ENCODE peak calls at places on chromosome 5, in five cellular contexts. One of them, this sample, is unnamed.

GRCh38 chr5:59496524-59497134 is 396.9 kb downstream of the PDE4D start:
- DNase-seq in trophoblast cell: peak
- DNase-seq in H9: peak
- DNase-seq in mesenchymal stem cell: no peak
- DNase-seq in H1: no peak
- DNase-seq in this sample: no peak

GRCh38 chr5:850511-851006 is at the start of gene ZDHHC11:
- DNase-seq in trophoblast cell: peak
- DNase-seq in H9: peak
- DNase-seq in mesenchymal stem cell: no peak
- DNase-seq in H1: no peak
- DNase-seq in this sample: no peak

GRCh38 chr5:55159763-55160492 is at the start of gene GPX8:
- DNase-seq in trophoblast cell: peak
- DNase-seq in H9: peak
- DNase-seq in mesenchymal stem cell: peak
- DNase-seq in H1: no peak
- DNase-seq in this sample: peak

GRCh38 chr5:173855162-173855994 is 32.8 kb upstream of the CPEB4 start:
- DNase-seq in trophoblast cell: no peak
- DNase-seq in H9: no peak
- DNase-seq in mesenchymal stem cell: no peak
- DNase-seq in H1: no peak
- DNase-seq in this sample: no peak

GRCh38 chr5:175223336-175223735 is 220.6 kb downstream of the DRD1 start:
- DNase-seq in trophoblast cell: no peak
- DNase-seq in H9: no peak
- DNase-seq in mesenchymal stem cell: no peak
- DNase-seq in H1: no peak
- DNase-seq in this sample: no peak

GRCh38 chr5:138745268-138745667 is 8.0 kb upstream of the CTNNA1 start:
- DNase-seq in trophoblast cell: peak
- DNase-seq in H9: no peak
- DNase-seq in mesenchymal stem cell: no peak
- DNase-seq in H1: no peak
- DNase-seq in this sample: no peak

GRCh38 chr5:41415242-41415641 is 95.2 kb downstream of the PLCXD3 start:
- DNase-seq in trophoblast cell: no peak
- DNase-seq in H9: no peak
- DNase-seq in mesenchymal stem cell: no peak
- DNase-seq in H1: no peak
- DNase-seq in this sample: no peak

GRCh38 chr5:119131530-119132313 is 60.8 kb downstream of the DMXL1 start:
- DNase-seq in trophoblast cell: no peak
- DNase-seq in H9: no peak
- DNase-seq in mesenchymal stem cell: no peak
- DNase-seq in H1: no peak
- DNase-seq in this sample: no peak

GRCh38 chr5:151684690-151685361 is 1.9 kb downstream of the SPARC start:
- DNase-seq in trophoblast cell: peak
- DNase-seq in H9: peak
- DNase-seq in mesenchymal stem cell: peak
- DNase-seq in H1: peak
- DNase-seq in this sample: peak

GRCh38 chr5:32805966-32806626 is 95.0 kb downstream of the NPR3 start:
- DNase-seq in trophoblast cell: peak
- DNase-seq in H9: no peak
- DNase-seq in mesenchymal stem cell: peak
- DNase-seq in H1: no peak
- DNase-seq in this sample: no peak

GRCh38 chr5:132190161-132190817 is 37.4 kb downstream of the P4HA2 start:
- DNase-seq in trophoblast cell: no peak
- DNase-seq in H9: peak
- DNase-seq in mesenchymal stem cell: peak
- DNase-seq in H1: no peak
- DNase-seq in this sample: peak

GRCh38 chr5:128498844-128499455 is 39.1 kb downstream of the FBN2 start:
- DNase-seq in trophoblast cell: peak
- DNase-seq in H9: no peak
- DNase-seq in mesenchymal stem cell: peak
- DNase-seq in H1: no peak
- DNase-seq in this sample: no peak

GRCh38 chr5:10400834-10401233 is 40.8 kb upstream of the ROPN1L start:
- DNase-seq in trophoblast cell: no peak
- DNase-seq in H9: no peak
- DNase-seq in mesenchymal stem cell: peak
- DNase-seq in H1: no peak
- DNase-seq in this sample: no peak

GRCh38 chr5:132103380-132103951 is 29.9 kb downstream of the CSF2 start:
- DNase-seq in trophoblast cell: peak
- DNase-seq in H9: no peak
- DNase-seq in mesenchymal stem cell: peak
- DNase-seq in H1: no peak
- DNase-seq in this sample: no peak

GRCh38 chr5:151420127-151420526 is 27.3 kb upstream of the SLC36A1 start:
- DNase-seq in trophoblast cell: no peak
- DNase-seq in H9: no peak
- DNase-seq in mesenchymal stem cell: no peak
- DNase-seq in H1: no peak
- DNase-seq in this sample: no peak

GRCh38 chr5:151800527-151800926 is 28.8 kb downstream of the G3BP1 start:
- DNase-seq in trophoblast cell: no peak
- DNase-seq in H9: no peak
- DNase-seq in mesenchymal stem cell: peak
- DNase-seq in H1: no peak
- DNase-seq in this sample: no peak

GRCh38 chr5:108900668-108901067 is 153.0 kb downstream of the FER start:
- DNase-seq in trophoblast cell: no peak
- DNase-seq in H9: no peak
- DNase-seq in mesenchymal stem cell: peak
- DNase-seq in H1: no peak
- DNase-seq in this sample: no peak
- H2BK12ac ChIP-seq in trophoblast cell: no peak
- H2BK12ac ChIP-seq in H9: no peak
- H2BK12ac ChIP-seq in mesenchymal stem cell: no peak
- H2BK12ac ChIP-seq in H1: no peak
- H2BK12ac ChIP-seq in this sample: no peak

DNA sequence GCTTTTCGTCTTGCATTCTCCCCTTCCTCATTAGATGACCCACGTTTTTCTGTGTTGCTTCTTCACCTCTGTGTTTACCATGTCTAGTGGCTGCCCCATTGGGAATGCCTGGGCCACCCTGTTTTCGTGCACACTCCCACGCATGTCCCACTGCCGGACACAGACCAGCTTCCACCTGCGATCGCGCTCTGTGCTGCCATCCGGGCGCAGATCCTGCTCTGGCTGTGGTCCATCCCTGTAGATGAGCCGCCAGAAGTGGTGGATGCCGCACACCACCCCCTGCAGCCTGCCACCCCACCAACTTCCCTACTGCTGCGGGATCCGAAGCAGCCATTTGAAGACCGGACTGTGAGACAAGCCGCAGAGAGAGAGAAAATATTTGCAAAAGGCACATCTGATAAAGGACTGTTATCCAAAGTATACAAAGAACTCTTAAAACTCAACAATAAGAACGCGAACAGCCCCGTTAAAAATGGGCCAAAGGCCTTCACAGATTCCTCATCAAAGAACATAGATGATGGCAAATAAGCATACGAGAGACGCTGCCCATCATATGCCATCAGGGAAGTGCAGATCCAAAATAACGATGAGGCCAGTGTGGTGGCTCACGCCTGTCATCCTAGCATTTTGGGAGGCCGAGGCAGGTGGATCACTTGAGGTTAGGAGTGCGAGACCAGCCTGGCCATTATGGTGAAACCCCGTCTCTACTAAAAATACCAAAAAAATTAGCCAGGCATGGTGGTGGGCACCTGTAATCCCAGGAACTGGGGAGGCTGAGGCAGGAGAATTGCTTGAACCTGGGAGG is 163.7 kb downstream of the COL23A1 start:
- DNase-seq in trophoblast cell: no peak
- DNase-seq in H9: no peak
- DNase-seq in mesenchymal stem cell: no peak
- DNase-seq in H1: no peak
- DNase-seq in this sample: no peak
- H2BK12ac ChIP-seq in trophoblast cell: no peak
- H2BK12ac ChIP-seq in H9: no peak
- H2BK12ac ChIP-seq in mesenchymal stem cell: no peak
- H2BK12ac ChIP-seq in H1: peak
- H2BK12ac ChIP-seq in this sample: no peak

GRCh38 chr5:140270008-140270407 is 32.9 kb downstream of the PFDN1 start:
- DNase-seq in trophoblast cell: no peak
- DNase-seq in H9: no peak
- DNase-seq in mesenchymal stem cell: no peak
- DNase-seq in H1: no peak
- DNase-seq in this sample: no peak
- H2BK12ac ChIP-seq in trophoblast cell: no peak
- H2BK12ac ChIP-seq in H9: no peak
- H2BK12ac ChIP-seq in mesenchymal stem cell: no peak
- H2BK12ac ChIP-seq in H1: no peak
- H2BK12ac ChIP-seq in this sample: no peak

DNA sequence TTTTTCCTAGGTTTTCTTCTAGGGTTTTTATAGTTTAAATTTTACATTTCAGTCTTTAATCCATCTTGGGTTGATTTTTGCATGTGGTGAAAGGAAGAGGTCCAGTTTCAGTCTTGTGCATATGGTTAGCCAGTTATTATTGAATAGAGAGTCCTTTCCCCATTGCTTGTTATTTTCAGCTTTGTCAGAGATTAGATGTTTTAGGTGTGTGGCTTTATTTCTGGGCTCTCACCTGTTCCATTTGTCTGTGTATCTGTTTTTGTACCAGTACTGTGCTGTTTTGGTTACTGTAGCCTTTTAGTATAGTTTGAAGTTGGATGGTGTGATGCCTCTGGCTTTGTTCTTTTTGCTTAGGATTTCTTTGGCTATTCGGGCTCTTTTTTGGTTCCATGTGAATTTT is 25.8 kb downstream of the NIPBL start:
- DNase-seq in trophoblast cell: no peak
- DNase-seq in H9: no peak
- DNase-seq in mesenchymal stem cell: no peak
- DNase-seq in H1: no peak
- DNase-seq in this sample: no peak
- H2BK12ac ChIP-seq in trophoblast cell: no peak
- H2BK12ac ChIP-seq in H9: no peak
- H2BK12ac ChIP-seq in mesenchymal stem cell: no peak
- H2BK12ac ChIP-seq in H1: no peak
- H2BK12ac ChIP-seq in this sample: no peak

DNA sequence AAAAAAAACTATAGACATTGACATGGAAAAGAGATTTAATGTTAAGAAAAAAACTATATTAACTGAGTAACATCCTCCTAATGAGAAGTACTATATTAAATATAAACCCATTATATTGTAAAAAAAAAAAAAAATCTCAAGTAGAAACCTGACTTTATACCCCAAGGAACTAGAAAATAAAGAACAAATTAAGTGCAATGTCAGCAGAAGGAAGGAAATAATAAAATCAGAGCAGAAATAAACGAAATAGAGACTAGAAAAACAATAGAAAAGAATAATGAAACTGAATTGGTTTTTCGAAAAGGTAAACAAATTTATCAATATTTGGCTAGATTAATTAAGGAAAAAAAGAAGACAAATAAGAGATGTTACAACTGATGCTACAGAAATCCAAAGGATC is 329.1 kb upstream of the ZNF608 start:
- DNase-seq in trophoblast cell: no peak
- DNase-seq in H9: no peak
- DNase-seq in mesenchymal stem cell: no peak
- DNase-seq in H1: no peak
- DNase-seq in this sample: no peak
- H2BK12ac ChIP-seq in trophoblast cell: no peak
- H2BK12ac ChIP-seq in H9: no peak
- H2BK12ac ChIP-seq in mesenchymal stem cell: no peak
- H2BK12ac ChIP-seq in H1: no peak
- H2BK12ac ChIP-seq in this sample: no peak

GRCh38 chr5:3778000-3778570 is 182.5 kb downstream of the IRX1 start:
- DNase-seq in trophoblast cell: no peak
- DNase-seq in H9: no peak
- DNase-seq in mesenchymal stem cell: no peak
- DNase-seq in H1: no peak
- DNase-seq in this sample: no peak

GRCh38 chr5:3780907-3781306 is 185.3 kb downstream of the IRX1 start:
- DNase-seq in trophoblast cell: no peak
- DNase-seq in H9: no peak
- DNase-seq in mesenchymal stem cell: no peak
- DNase-seq in H1: no peak
- DNase-seq in this sample: no peak

GRCh38 chr5:3784854-3785253 is 189.2 kb downstream of the IRX1 start:
- DNase-seq in trophoblast cell: no peak
- DNase-seq in H9: no peak
- DNase-seq in mesenchymal stem cell: no peak
- DNase-seq in H1: no peak
- DNase-seq in this sample: no peak

GRCh38 chr5:3778945-3779344 is 183.3 kb downstream of the IRX1 start:
- DNase-seq in trophoblast cell: no peak
- DNase-seq in H9: no peak
- DNase-seq in mesenchymal stem cell: no peak
- DNase-seq in H1: no peak
- DNase-seq in this sample: no peak

DNA sequence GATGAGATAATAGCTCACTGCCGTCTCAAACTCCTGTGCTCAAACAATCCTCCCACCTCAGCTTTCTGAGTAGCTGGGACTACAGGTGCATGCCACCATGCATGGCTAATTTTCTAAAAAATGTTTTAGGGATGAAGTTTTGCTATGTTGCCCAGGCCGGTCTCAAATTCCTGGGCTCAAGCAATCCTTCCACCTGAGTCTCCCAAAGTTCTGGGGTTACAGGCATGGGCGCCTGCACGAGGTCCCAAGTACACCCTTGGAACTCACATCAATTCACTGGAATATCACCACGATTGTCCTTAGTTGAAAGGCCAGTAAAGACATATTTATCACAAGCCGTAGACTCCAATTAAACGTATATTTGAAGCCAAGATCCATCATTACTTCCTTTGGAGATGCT is 184.6 kb downstream of the IRX1 start:
- DNase-seq in trophoblast cell: no peak
- DNase-seq in H9: no peak
- DNase-seq in mesenchymal stem cell: no peak
- DNase-seq in H1: no peak
- DNase-seq in this sample: no peak
- H2BK12ac ChIP-seq in trophoblast cell: no peak
- H2BK12ac ChIP-seq in H9: no peak
- H2BK12ac ChIP-seq in mesenchymal stem cell: no peak
- H2BK12ac ChIP-seq in H1: no peak
- H2BK12ac ChIP-seq in this sample: no peak